ENCODE peak calls at places on chromosomes 12 and 14, in six cellular contexts. Z is RPMI7951, Y is NCI-H2081, T is GM03348, R is H54, C is adrenal gland. V is an unnamed sample.
A peak's percentile ranks its signal among the peaks of the same experiment; 100 is the strongest.

GRCh38 chr12:11812558-11813421 is 163.3 kb downstream of the ETV6 start:
- DNase-seq in R (no peak), T (peak; percentile 23), C (no peak), Z (peak; percentile 69), Y (peak; percentile 50), V (peak; percentile 50)

GRCh38 chr14:77128414-77128891 is 13.1 kb downstream of the ZDHHC22 start:
- DNase-seq in Y (no peak), C (no peak), R (no peak), T (no peak), Z (no peak), V (no peak)

GRCh38 chr12:109685574-109686447 is 27.8 kb upstream of the FAM222A start:
- DNase-seq in T (no peak), R (no peak), Y (no peak), Z (no peak), C (peak; percentile 39), V (no peak)

GRCh38 chr12:75714462-75715322 is 203.3 kb upstream of the KRR1 start:
- DNase-seq in C (no peak), Y (no peak), Z (no peak), R (no peak), T (no peak), V (no peak)

GRCh38 chr12:16347391-16348298 is at the start of gene MGST1:
- DNase-seq in Z (peak; percentile 60), T (peak; percentile 75), R (no peak), Y (peak; percentile 96), C (peak; percentile 90), V (peak; percentile 77)

GRCh38 chr14:101808020-101808641 is 46.6 kb downstream of the PPP2R5C start:
- DNase-seq in Z (peak; percentile 23), C (no peak), T (no peak), R (no peak), Y (peak; percentile 9), V (no peak)

GRCh38 chr12:105401198-105401597 is 70.7 kb downstream of the C12orf75 start:
- DNase-seq in Z (no peak), C (no peak), Y (no peak), R (no peak), T (no peak), V (no peak)

GRCh38 chr12:12999276-12999958 is 648 bp downstream of the HEBP1 start:
- DNase-seq in R (no peak), C (no peak), Y (no peak), Z (peak; percentile 9), T (peak; percentile 57), V (peak; percentile 49)

GRCh38 chr14:51533160-51533559 is 118.5 kb upstream of the FRMD6 start:
- DNase-seq in R (no peak), C (no peak), T (peak; percentile 60), Y (no peak), Z (peak; percentile 83), V (no peak)

GRCh38 chr12:31687101-31687527 is 27.6 kb downstream of the ETFBKMT start:
- DNase-seq in Y (no peak), T (no peak), C (no peak), Z (no peak), R (no peak), V (no peak)

GRCh38 chr12:54749191-54749818 is 101.1 kb upstream of the DCD start:
- DNase-seq in T (peak; percentile 70), C (peak; percentile 24), Z (peak; percentile 30), Y (peak; percentile 38), R (no peak), V (no peak)

GRCh38 chr14:83923836-83924235 is 1606.1 kb upstream of the FLRT2 start:
- DNase-seq in Z (peak; percentile 6), C (no peak), R (no peak), Y (no peak), T (no peak), V (no peak)

GRCh38 chr12:30000401-30000800 is 216.7 kb upstream of the TMTC1 start:
- DNase-seq in Y (no peak), Z (peak; percentile 45), C (no peak), R (no peak), T (no peak), V (no peak)

GRCh38 chr12:64796205-64796845 is 28.1 kb upstream of the TBC1D30 start:
- DNase-seq in Z (peak; percentile 79), T (peak; percentile 84), C (peak; percentile 82), Y (peak; percentile 85), R (peak; percentile 62), V (peak; percentile 68)

V was measured in transverse colon.